ENCODE peak calls at places on chromosomes 1 and 21, in four cellular contexts. T is right lobe of liver, D is A673, O is body of pancreas. W is an unnamed sample. For H3K36me3, the result is how much of the 10 kb centered on the place peaks cover.

GRCh38 chr1:55288245-55288644 is 73.1 kb upstream of the USP24 start:
- DNase-seq in T (no peak), D (peak), O (no peak), W (no peak)

GRCh38 chr1:175494950-175495349 is 248.4 kb downstream of the TNR start:
- DNase-seq in T (no peak), D (no peak), O (no peak), W (no peak)

GRCh38 chr1:73635021-73635420 is 563.0 kb downstream of the LRRIQ3 start:
- DNase-seq in T (no peak), D (peak), O (no peak), W (no peak)

GRCh38 chr1:233379869-233380438 is 52.4 kb downstream of the MAP3K21 start:
- DNase-seq in T (no peak), D (no peak), O (no peak), W (no peak)

GRCh38 chr1:179709841-179710329 is 33.2 kb upstream of the FAM163A start:
- DNase-seq in T (no peak), D (peak), O (no peak), W (no peak)

GRCh38 chr1:26450906-26451305 is 18.8 kb downstream of the DHDDS start:
- DNase-seq in T (no peak), D (no peak), O (no peak), W (no peak)

GRCh38 chr1:43324810-43325209 is 12.8 kb upstream of the MPL start:
- DNase-seq in T (no peak), D (peak), O (no peak), W (no peak)

GRCh38 chr1:236407059-236407458 is 13.0 kb downstream of the EDARADD start:
- DNase-seq in T (no peak), D (no peak), O (no peak), W (no peak)

GRCh38 chr1:148296511-148296910 is 144.4 kb upstream of the NBPF11 start:
- DNase-seq in T (no peak), D (no peak), O (no peak), W (no peak)

GRCh38 chr1:88825721-88826120 is 65.6 kb downstream of the GTF2B start:
- DNase-seq in T (no peak), D (no peak), O (no peak), W (no peak)

GRCh38 chr21:42219606-42220137 is 732 bp downstream of the ABCG1 start:
- DNase-seq in T (peak), D (peak), O (no peak), W (peak)

GRCh38 chr1:198107041-198107440 is 49.8 kb upstream of the NEK7 start:
- DNase-seq in T (no peak), D (no peak), O (no peak), W (no peak)

GRCh38 chr1:198132060-198132781 is 24.6 kb upstream of the NEK7 start:
- DNase-seq in T (no peak), D (no peak), O (no peak), W (no peak)

GRCh38 chr21:25984538-25984937 is 186.0 kb downstream of the APP start:
- DNase-seq in T (no peak), D (no peak), O (no peak), W (no peak)

GRCh38 chr1:116382321-116382720 is 9.3 kb downstream of the ATP1A1 start:
- DNase-seq in T (no peak), D (no peak), O (no peak), W (no peak)

GRCh38 chr1:116382857-116383256 is 9.8 kb downstream of the ATP1A1 start:
- DNase-seq in T (no peak), D (no peak), O (no peak), W (no peak)

GRCh38 chr1:116379057-116379630 is 6.1 kb downstream of the ATP1A1 start:
- DNase-seq in T (no peak), D (no peak), O (no peak), W (no peak)

GRCh38 chr1:116379674-116380498 is 6.8 kb downstream of the ATP1A1 start:
- DNase-seq in T (peak), D (no peak), O (peak), W (no peak)

DNA sequence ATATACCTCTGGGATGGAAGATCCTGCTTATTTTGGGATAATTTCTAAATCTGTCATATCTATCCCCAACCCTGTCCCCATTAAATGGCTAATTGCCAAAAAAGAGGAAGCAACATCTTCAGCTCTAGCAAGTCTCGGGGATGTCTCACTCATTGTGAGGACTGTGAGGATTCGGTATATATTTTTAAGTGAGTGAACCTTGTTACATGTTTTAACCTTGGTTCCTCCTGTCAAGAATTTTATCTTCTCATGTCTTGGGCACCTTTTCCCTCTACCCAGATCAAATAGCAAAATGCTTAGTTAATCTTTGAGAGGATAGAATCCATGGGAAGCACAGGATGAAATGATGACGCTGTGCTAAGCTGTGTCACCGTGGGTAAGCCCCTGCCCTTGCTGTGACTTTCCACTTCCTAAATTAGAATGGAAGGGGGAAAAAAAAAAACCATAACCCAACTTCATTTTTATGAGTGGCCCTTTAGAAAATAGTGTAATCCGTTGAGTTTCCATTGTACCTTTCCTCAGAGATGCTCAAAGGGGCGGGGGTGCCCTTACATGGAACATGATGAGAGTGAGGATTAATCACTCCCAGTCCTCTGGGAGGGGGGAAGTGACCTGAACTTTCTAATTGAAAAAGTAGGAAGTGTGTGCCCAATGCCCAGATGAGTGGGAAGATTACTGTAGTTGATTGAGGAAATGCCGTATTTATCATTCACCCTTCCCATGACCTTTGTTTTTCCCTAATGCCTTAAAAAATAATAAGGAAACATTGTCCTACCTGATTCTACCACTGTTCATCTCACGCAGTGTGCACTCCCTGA is 7.7 kb downstream of the ATP1A1 start:
- DNase-seq in T (no peak), D (no peak), O (no peak), W (no peak)
- H3K36me3 ChIP-seq in T (under half), D (half or more), O (under half), W (under half)

DNA sequence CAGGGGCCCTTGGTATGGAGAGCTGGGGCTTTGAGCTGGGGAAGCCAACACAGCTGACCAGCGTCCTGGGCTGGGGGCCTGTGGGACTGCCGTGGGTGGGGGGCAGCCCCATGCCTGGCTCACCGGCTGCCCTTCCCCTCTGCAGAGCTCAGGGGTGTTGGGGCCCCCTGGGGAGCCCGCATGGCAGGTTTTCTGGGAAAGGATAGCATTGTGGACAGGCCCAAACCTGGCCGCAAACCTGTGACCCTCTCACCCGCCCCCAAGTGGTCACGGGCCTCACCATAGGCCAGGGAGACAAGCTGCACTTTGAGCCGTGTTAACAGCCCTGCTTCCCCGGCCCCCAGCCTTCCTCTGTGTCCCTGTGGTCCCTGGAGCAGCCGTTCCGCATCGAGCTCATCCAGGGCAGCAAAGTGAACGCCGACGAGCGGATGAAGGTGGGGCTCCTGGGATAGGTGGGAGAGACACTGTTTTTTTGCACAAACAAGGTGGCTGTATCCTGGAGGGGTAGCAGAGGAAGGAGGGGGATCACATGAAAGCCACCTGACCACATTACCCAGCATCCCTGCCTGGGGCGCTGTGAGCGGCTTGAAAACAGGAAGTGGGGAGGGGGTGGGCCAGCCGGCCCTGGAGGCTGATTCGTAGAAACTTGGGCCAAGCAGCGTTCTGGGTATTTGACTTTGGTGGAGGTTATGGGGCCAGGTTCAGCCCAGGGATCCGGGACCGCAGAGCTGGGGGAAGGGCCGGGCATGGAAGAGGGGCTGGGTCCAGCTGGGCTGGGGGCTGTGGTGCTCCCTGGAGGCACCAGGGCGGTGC is 65.9 kb downstream of the PIK3CD start:
- DNase-seq in T (peak), D (no peak), O (no peak), W (peak)
- H3K36me3 ChIP-seq in T (under half), D (under half), O (under half), W (under half)

GRCh38 chr1:204453141-204453772 is 41.3 kb downstream of the PIK3C2B start:
- DNase-seq in T (no peak), D (peak), O (no peak), W (no peak)
- H3K36me3 ChIP-seq in T (under half), D (under half), O (under half), W (half or more)

DNA sequence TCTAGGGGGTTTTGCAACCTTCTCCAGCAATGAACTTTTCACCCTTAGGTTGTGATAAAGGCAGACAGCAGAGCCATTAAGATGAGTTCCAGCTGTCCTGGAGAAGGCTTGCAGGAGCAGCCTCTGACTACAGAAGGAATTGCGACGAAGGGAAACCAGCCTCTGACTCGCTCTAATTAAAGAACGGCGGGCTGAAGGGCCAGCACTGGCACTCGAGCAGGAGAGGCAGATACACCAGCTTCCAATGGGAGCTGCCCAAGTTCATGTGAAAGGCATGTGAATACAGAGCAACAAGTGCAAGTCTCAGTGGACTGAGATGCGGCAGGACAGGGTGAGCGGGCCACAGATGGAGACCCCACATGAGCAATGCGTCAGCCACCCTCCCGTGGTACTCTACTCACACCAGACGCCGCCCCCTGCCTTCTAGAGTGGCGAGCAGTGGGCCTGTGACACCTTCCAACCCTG is 15.7 kb downstream of the RCC2 start:
- DNase-seq in T (no peak), D (no peak), O (no peak), W (no peak)
- H3K36me3 ChIP-seq in T (under half), D (half or more), O (under half), W (half or more)

GRCh38 chr1:11836955-11837766 is 10.4 kb downstream of the NPPA start:
- DNase-seq in T (no peak), D (no peak), O (no peak), W (no peak)
- H3K36me3 ChIP-seq in T (under half), D (half or more), O (under half), W (half or more)

DNA sequence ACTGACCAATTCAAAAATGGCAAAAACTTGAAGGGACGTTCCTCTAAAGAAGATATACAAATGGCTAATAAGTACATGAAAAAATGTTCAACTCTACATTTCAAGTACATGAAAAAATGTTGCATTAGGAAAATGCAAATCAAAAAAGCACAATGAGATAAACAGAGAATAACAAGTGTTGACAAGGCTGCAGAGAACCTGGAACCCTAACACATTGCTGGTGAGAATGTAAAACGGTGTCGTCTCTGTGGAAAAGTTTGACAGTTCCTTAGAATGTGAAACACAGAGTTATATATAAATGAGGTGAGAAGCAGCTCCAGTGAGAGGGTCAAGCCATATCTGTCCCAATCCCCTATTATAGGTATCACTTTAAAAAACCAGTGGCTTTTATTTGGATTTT is 44.6 kb upstream of the RBM34 start:
- DNase-seq in T (no peak), D (no peak), O (no peak), W (no peak)
- H3K36me3 ChIP-seq in T (under half), D (under half), O (under half), W (half or more)

GRCh38 chr1:15942661-15943514 is 33.0 kb downstream of the ZBTB17 start:
- DNase-seq in T (no peak), D (no peak), O (no peak), W (no peak)
- H3K36me3 ChIP-seq in T (under half), D (half or more), O (under half), W (half or more)